ENCODE peak calls at places on chromosomes 6 and 20, in nine cellular contexts. W is GM23338; M is HCT116; S is CD8-positive, alpha-beta memory T cell; Z is gastrocnemius medialis; B is colonic mucosa; Q is astrocyte; V is upper lobe of right lung; O is stomach. A is an unnamed sample.
A peak's percentile ranks its signal among the peaks of the same experiment; 100 is the strongest.

GRCh38 chr20:62045118-62045517 is 20.6 kb downstream of the TAF4 start:
- DNase-seq in Q (no peak), S (no peak), Z (no peak), M (no peak), B (no peak), O (no peak), V (no peak), W (no peak), A (no peak)

GRCh38 chr6:101630956-101631355 is 237.4 kb downstream of the GRIK2 start:
- DNase-seq in B (no peak), V (no peak), Q (no peak), O (no peak), M (no peak), W (no peak), Z (no peak), S (no peak), A (no peak)

GRCh38 chr6:40472354-40472753 is 114.8 kb downstream of the LRFN2 start:
- DNase-seq in M (no peak), Z (no peak), Q (no peak), O (no peak), S (no peak), W (no peak), B (no peak), V (no peak), A (no peak)

GRCh38 chr20:21613512-21613911 is 92.0 kb upstream of the PAX1 start:
- DNase-seq in S (no peak), Q (no peak), V (no peak), M (no peak), Z (no peak), B (peak; percentile 22), W (no peak), O (peak; percentile 26), A (no peak)

GRCh38 chr6:159931112-159931511 is 37.8 kb upstream of the IGF2R start:
- DNase-seq in M (no peak), Q (no peak), O (no peak), Z (no peak), W (no peak), B (no peak), V (no peak), S (no peak), A (no peak)

GRCh38 chr6:107668826-107669474 is 155.2 kb downstream of the SCML4 start:
- DNase-seq in B (no peak), V (no peak), S (no peak), O (no peak), W (no peak), Q (no peak), Z (no peak), M (no peak), A (no peak)

GRCh38 chr6:23559587-23560343 is 566.2 kb upstream of the NRSN1 start:
- DNase-seq in W (no peak), M (no peak), Z (no peak), Q (no peak), V (no peak), O (no peak), B (peak; percentile 81), S (no peak), A (no peak)

GRCh38 chr6:46626228-46626909 is 26.2 kb downstream of the CYP39A1 start:
- DNase-seq in W (peak; percentile 64), V (no peak), B (no peak), Q (no peak), Z (no peak), O (no peak), M (peak; percentile 22), S (no peak), A (no peak)

DNA sequence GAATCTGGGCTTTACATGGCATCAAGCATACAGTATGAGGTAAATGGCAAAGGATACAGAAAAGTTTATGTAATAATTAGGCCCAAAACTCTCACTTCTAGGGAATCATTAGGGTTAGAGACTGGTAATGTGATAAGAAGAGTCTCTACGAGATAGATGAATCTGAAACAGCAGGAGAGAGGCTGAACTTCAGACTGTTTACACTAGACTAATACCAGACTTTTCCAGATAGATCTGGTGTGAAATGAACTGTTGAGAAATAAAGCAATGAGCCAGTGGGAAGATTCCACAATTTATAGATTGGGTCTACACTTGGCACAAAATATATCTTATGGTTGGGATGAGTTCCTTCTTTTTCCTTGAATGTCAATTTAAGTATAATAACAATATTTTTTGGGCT is 134.3 kb downstream of the MAN1A1 start:
- DNase-seq in V (no peak), Q (no peak), S (no peak), Z (no peak), W (no peak), M (no peak), O (no peak), B (no peak), A (no peak)
- H3K4me3 ChIP-seq in V (no peak overlapping the region), Q (no peak overlapping the region), S (no peak overlapping the region), Z (no peak overlapping the region), W (no peak overlapping the region), M (no peak overlapping the region), O (no peak overlapping the region), B (no peak overlapping the region), A (no peak overlapping the region)

GRCh38 chr20:47249913-47250312 is 106.6 kb downstream of the ZMYND8 start:
- DNase-seq in B (no peak), S (no peak), V (no peak), O (no peak), M (no peak), Q (no peak), W (no peak), Z (no peak), A (no peak)

GRCh38 chr20:47250360-47250759 is 106.1 kb downstream of the ZMYND8 start:
- DNase-seq in M (no peak), Q (no peak), W (no peak), O (no peak), Z (no peak), B (no peak), S (no peak), V (no peak), A (no peak)

GRCh38 chr20:47251154-47252020 is 105.1 kb downstream of the ZMYND8 start:
- DNase-seq in V (no peak), Q (no peak), O (no peak), S (no peak), M (no peak), B (no peak), Z (no peak), W (no peak), A (no peak)

GRCh38 chr20:47253860-47254259 is 102.6 kb downstream of the ZMYND8 start:
- DNase-seq in O (no peak), Q (no peak), B (no peak), Z (no peak), V (no peak), M (no peak), W (no peak), S (no peak), A (no peak)

DNA sequence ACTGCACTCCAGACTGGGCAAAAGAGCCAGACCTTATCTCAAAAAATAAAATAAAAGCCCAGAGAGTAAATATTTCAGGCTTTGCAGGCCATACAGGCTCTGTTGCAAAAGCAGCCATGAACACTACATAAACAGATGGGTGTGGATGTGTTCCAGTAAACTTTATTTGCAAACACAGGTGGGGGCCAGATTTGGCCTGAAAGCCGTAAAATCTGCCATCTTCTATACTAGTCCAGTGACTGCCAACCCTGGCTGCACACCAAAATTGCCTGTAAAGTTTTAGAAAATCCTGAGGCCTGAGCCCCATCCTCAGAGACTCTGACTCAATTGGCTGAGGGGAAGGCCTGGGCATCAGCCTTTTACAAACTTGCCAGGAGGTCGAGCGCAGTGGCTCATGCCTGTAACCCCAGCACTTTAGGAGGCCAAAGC is 103.6 kb downstream of the ZMYND8 start:
- DNase-seq in B (peak; percentile 44), W (no peak), V (no peak), S (no peak), Z (no peak), O (peak; percentile 58), Q (no peak), M (no peak), A (no peak)
- H3K27ac ChIP-seq in B (peak overlapping the region; percentile 13), W (peak overlapping the region; percentile 80), V (no peak overlapping the region), S (no peak overlapping the region), Z (no peak overlapping the region), O (peak overlapping the region; percentile 51), Q (no peak overlapping the region), M (no peak overlapping the region), A (no peak overlapping the region)

DNA sequence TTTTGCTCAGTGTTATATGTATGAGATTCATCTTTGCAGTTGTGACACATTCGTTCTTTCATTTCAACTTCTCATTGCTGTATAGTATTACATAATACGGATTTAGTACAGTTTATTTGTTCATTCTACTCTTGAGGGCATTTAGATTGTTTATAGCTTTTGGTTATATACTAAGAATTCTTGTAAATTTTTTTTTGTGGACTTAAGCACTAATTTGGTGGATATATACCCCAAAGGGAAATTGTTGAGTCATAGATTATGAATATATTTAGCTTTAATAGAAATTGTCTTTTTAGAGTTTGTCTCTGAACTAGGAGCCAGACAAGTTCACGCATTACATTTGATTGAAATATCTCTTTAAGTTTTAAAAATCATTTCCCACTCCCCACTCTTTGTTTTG is 79.6 kb downstream of the DNAH8 start:
- DNase-seq in O (no peak), B (no peak), Q (no peak), S (no peak), M (no peak), W (no peak), V (no peak), Z (no peak), A (no peak)
- H3K4me3 ChIP-seq in O (no peak overlapping the region), B (no peak overlapping the region), Q (no peak overlapping the region), S (no peak overlapping the region), M (no peak overlapping the region), W (no peak overlapping the region), V (no peak overlapping the region), Z (no peak overlapping the region), A (no peak overlapping the region)

GRCh38 chr20:17835941-17836861 is 132.4 kb downstream of the SNX5 start:
- DNase-seq in B (no peak), O (no peak), V (no peak), W (no peak), M (no peak), S (no peak), Z (peak; percentile 61), Q (peak; percentile 95), A (peak; percentile 90)

GRCh38 chr20:17837179-17837578 is 131.4 kb downstream of the SNX5 start:
- DNase-seq in Q (no peak), W (no peak), Z (no peak), S (no peak), B (no peak), V (no peak), O (no peak), M (no peak), A (no peak)

GRCh38 chr20:17833036-17833674 is 133.4 kb downstream of the BANF2 start:
- DNase-seq in V (no peak), O (no peak), W (no peak), S (no peak), Z (no peak), Q (peak; percentile 26), B (no peak), M (no peak), A (no peak)

GRCh38 chr20:17834804-17835203 is 133.8 kb downstream of the SNX5 start:
- DNase-seq in Z (no peak), W (no peak), V (no peak), B (no peak), Q (no peak), M (no peak), S (no peak), O (no peak), A (no peak)

DNA sequence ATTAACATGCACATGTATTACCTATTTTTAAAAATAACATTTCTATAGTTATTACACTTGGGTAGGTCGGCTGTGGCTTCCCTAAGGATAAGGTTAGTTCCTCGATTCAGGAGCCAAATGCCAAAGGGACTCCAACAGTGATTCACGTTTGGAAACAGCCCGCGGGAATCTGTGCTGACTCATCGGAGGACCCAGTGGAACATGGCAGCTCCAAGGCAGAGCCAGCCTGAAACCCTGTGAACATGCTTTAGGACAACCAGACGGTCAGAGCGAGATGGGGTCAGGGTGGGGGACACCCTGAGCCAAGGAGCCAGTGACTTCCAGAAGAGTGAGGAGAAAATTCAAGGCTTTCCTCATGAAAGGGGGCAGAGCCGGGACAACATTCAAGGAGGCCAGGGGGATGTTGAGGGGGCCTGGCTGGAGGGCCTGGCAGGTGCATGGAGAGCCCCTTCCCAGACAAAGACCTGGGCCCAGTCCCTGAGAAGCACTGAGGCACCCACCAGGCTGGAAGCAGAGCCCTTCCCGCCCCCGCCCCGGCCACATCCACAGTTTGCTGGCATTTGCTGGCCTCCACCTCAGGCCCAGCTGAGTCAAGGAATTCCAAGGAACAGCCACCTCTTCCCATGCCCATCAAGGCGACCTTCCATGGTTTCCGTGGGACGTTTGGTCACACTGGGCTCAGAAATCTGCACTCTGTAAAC is 133.2 kb downstream of the SNX5 start:
- DNase-seq in B (no peak), O (no peak), V (no peak), Q (peak; percentile 86), M (peak; percentile 55), W (no peak), S (no peak), Z (peak; percentile 58), A (peak; percentile 73)
- H3K27ac ChIP-seq in B (peak overlapping the region; percentile 52), O (peak overlapping the region; percentile 56), V (peak overlapping the region; percentile 58), Q (peak overlapping the region; percentile 53), M (peak overlapping the region; percentile 49), W (no peak overlapping the region), S (no peak overlapping the region), Z (peak overlapping the region; percentile 72), A (peak overlapping the region; percentile 67)